ENCODE peak calls at places on chromosomes 4 and X, in six cellular contexts. S is right lobe of liver; N is GM23248; Q is left ventricle myocardium inferior; D is effector memory CD4-positive, alpha-beta T cell; U is naive thymus-derived CD4-positive, alpha-beta T cell. J is an unnamed sample.

GRCh38 chrX:11437642-11438379 is 144.6 kb downstream of the AMELX start:
- DNase-seq in S (peak), N (peak), Q (peak), D (no peak), U (no peak), J (no peak)

GRCh38 chr4:73653695-73654106 is 33.5 kb upstream of the RASSF6 start:
- DNase-seq in S (peak), N (peak), Q (no peak), D (no peak), U (peak), J (no peak)

GRCh38 chr4:38785901-38786402 is 3.2 kb upstream of the TLR10 start:
- DNase-seq in S (no peak), N (no peak), Q (no peak), D (no peak), U (no peak), J (no peak)

GRCh38 chrX:16484338-16484737 is 165.6 kb upstream of the S100G start:
- DNase-seq in S (no peak), N (peak), Q (no peak), D (no peak), U (peak), J (peak)

GRCh38 chr4:4801013-4801412 is 58.5 kb upstream of the MSX1 start:
- DNase-seq in S (no peak), N (peak), Q (no peak), D (no peak), U (no peak), J (no peak)

GRCh38 chr4:142416711-142417275 is 429.3 kb downstream of the INPP4B start:
- DNase-seq in S (no peak), N (peak), Q (no peak), D (no peak), U (peak), J (no peak)

GRCh38 chrX:152926279-152926678 is 28.4 kb downstream of the ZNF185 start:
- DNase-seq in S (peak), N (peak), Q (no peak), D (no peak), U (peak), J (peak)

GRCh38 chr4:184376923-184377322 is 97.4 kb downstream of the IRF2 start:
- DNase-seq in S (no peak), N (no peak), Q (no peak), D (no peak), U (no peak), J (no peak)

GRCh38 chrX:65587616-65588526 is 53.3 kb upstream of the LAS1L start:
- DNase-seq in S (peak), N (peak), Q (peak), D (no peak), U (no peak), J (no peak)

GRCh38 chr4:7295917-7296660 is 103.8 kb downstream of the SORCS2 start:
- DNase-seq in S (peak), N (peak), Q (peak), D (no peak), U (no peak), J (no peak)

GRCh38 chrX:13569479-13570244 is at the start of gene EGFL6:
- DNase-seq in S (no peak), N (no peak), Q (no peak), D (no peak), U (no peak), J (no peak)

GRCh38 chr4:128440923-128441322 is 153.3 kb upstream of the PGRMC2 start:
- DNase-seq in S (no peak), N (no peak), Q (no peak), D (no peak), U (no peak), J (no peak)

GRCh38 chrX:41033299-41033698 is 51.9 kb upstream of the USP9X start:
- DNase-seq in S (no peak), N (no peak), Q (no peak), D (no peak), U (no peak), J (no peak)

GRCh38 chr4:102787096-102787867 is 26.5 kb upstream of the MANBA start:
- DNase-seq in S (no peak), N (peak), Q (no peak), D (no peak), U (no peak), J (no peak)

GRCh38 chr4:21858971-21859370 is 89.6 kb downstream of the KCNIP4 start:
- DNase-seq in S (no peak), N (peak), Q (no peak), D (no peak), U (no peak), J (peak)

GRCh38 chr4:152935661-152936445 is at the start of gene FHDC1:
- DNase-seq in S (peak), N (peak), Q (no peak), D (no peak), U (peak), J (no peak)

GRCh38 chr4:30718021-30718888 is 1.9 kb upstream of the PCDH7 start:
- DNase-seq in S (peak), N (peak), Q (peak), D (no peak), U (no peak), J (no peak)

GRCh38 chr4:30716671-30717207 is 3.4 kb upstream of the PCDH7 start:
- DNase-seq in S (no peak), N (peak), Q (no peak), D (no peak), U (no peak), J (no peak)

GRCh38 chr4:30718889-30719252 is 1.3 kb upstream of the PCDH7 start:
- DNase-seq in S (no peak), N (peak), Q (no peak), D (no peak), U (no peak), J (no peak)

GRCh38 chr4:30716158-30716557 is 4.0 kb upstream of the PCDH7 start:
- DNase-seq in S (no peak), N (peak), Q (no peak), D (no peak), U (no peak), J (no peak)

GRCh38 chr4:30717208-30718020 is 2.8 kb upstream of the PCDH7 start:
- DNase-seq in S (peak), N (peak), Q (peak), D (no peak), U (peak), J (peak)
- H3K27ac ChIP-seq in S (no peak), N (no peak), Q (peak), D (no peak), U (no peak), J (no peak)

DNA sequence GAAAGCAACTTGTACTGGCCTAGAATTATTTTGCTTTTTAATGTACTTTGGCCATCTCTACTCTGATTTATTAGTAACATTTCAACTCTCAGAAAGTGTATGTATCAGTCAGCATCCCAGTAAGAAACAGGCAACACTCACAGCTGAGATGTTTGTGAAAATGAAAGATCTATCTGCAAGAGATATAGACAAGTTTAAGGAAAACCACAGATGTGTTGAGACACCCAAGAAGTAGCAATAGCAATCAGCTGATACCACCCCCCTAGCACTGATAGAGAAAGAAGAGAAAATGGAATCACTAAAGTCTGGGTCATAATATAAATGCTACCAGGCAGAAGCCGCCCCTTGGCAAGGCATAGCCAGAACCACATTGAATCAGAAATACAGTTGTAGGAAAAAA is 372.0 kb downstream of the ARAP2 start:
- DNase-seq in S (no peak), N (no peak), Q (no peak), D (no peak), U (no peak), J (no peak)
- H3K27ac ChIP-seq in S (no peak), N (no peak), Q (no peak), D (no peak), U (no peak), J (no peak)

DNA sequence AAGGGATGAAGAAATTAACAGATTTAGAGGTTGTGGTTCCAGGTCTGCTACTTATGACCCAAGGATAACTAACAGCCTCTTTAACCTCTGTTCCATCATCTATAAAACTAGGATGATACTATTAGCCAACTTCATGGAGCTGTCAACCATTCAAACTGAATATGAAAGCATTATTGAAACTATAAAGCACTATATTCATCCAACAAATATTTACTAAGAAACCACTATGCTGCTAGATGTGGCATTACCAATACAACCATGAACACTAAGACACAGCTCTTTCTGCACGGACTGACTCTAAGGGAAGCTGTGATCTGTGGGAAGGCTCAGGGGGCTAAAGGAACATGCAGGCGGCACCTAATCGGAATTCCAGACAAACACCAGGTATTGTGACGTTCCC is 66.0 kb downstream of the APBB2 start:
- DNase-seq in S (no peak), N (peak), Q (no peak), D (no peak), U (no peak), J (no peak)
- H3K27ac ChIP-seq in S (peak), N (peak), Q (peak), D (no peak), U (no peak), J (no peak)

DNA sequence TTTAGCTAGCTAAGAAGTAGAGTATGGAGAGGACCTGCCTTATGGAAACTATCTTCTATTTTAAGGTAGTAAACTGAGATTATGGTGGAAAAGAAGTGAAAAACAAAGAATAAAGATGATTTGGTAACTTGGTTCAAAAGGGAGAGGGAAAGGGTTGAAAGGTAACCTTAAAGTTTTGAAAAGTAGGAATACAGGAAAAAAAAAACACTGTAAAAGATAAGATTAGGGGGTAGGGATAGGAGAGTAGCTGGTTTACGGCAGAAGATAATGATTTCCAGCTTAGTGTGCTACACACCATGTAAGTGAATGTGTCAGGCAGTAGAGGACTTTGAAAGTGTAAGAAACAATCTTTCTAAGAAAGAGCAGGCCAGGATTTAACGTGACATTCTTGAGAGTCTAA is 35.3 kb downstream of the FAM13A start:
- DNase-seq in S (no peak), N (no peak), Q (no peak), D (no peak), U (no peak), J (no peak)
- H3K27ac ChIP-seq in S (no peak), N (no peak), Q (no peak), D (no peak), U (no peak), J (no peak)

DNA sequence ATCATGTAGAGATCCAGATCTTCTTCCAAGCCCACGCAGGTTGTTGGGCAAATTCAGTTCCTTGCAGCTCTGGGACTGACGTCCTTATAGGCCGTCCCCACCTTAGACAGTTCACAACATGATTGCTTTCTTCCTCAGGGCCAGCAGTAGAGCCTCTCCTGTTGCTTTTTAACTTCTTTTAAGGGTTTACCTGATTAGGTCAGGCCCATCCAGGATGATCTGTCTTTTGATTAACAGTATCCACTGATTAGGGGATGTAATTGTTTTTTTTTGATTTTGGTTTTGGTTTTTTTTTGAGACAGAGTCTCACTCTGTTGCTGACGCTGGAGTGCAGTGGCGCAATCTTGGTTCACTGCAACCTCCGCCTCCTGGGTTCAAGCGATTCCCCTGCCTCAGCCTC is 109.1 kb upstream of the BMPR1B start:
- DNase-seq in S (no peak), N (no peak), Q (no peak), D (no peak), U (no peak), J (no peak)
- H3K27ac ChIP-seq in S (peak), N (no peak), Q (no peak), D (no peak), U (no peak), J (no peak)

DNA sequence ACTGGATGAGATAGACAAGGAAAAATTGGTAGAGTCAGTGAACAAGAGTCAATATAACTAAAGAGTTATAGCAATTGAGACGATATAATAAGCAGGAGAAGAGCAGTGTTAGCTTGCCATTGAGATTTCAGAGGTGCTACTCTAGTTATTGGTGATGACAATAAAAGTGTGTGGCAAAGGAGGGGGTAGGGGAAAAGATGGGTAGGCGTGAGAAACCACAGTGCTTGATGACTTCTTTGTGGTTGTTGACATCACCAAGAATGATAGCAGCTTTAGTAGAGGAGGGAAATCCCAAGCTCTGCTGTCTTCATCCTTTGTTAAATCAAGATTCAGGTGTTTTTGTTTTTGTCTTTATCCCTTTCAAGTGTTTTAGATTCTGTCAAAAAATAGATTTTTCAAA is 179.9 kb upstream of the PPP3CA start:
- DNase-seq in S (no peak), N (peak), Q (no peak), D (peak), U (peak), J (no peak)
- H3K27ac ChIP-seq in S (no peak), N (no peak), Q (no peak), D (no peak), U (no peak), J (no peak)